ENCODE peak calls at places on chromosomes 6 and 20, in six cellular contexts. One of them, this sample, is unnamed.

GRCh38 chr20:52943185-52943841 is 28.8 kb upstream of the TSHZ2 start:
- DNase-seq in HCT116: no peak
- DNase-seq in endodermal cell: no peak
- DNase-seq in naive thymus-derived CD4-positive, alpha-beta T cell: no peak
- DNase-seq in aorta: no peak
- DNase-seq in AG04450: no peak
- DNase-seq in this sample: no peak

GRCh38 chr6:321158-321438 is 28.8 kb downstream of the DUSP22 start:
- DNase-seq in naive thymus-derived CD4-positive, alpha-beta T cell: no peak
- DNase-seq in AG04450: no peak
- DNase-seq in HCT116: no peak
- DNase-seq in aorta: no peak
- DNase-seq in endodermal cell: no peak
- DNase-seq in this sample: no peak

GRCh38 chr6:151437401-151437800 is 14.5 kb downstream of the RMND1 start:
- DNase-seq in endodermal cell: no peak
- DNase-seq in aorta: no peak
- DNase-seq in HCT116: no peak
- DNase-seq in AG04450: no peak
- DNase-seq in naive thymus-derived CD4-positive, alpha-beta T cell: no peak
- DNase-seq in this sample: no peak

GRCh38 chr20:19098092-19098491 is 114.3 kb upstream of the SLC24A3 start:
- DNase-seq in aorta: no peak
- DNase-seq in naive thymus-derived CD4-positive, alpha-beta T cell: no peak
- DNase-seq in endodermal cell: no peak
- DNase-seq in AG04450: no peak
- DNase-seq in HCT116: no peak
- DNase-seq in this sample: no peak

GRCh38 chr20:54250691-54251090 is 42.8 kb downstream of the PFDN4 start:
- DNase-seq in HCT116: no peak
- DNase-seq in AG04450: no peak
- DNase-seq in endodermal cell: no peak
- DNase-seq in aorta: no peak
- DNase-seq in naive thymus-derived CD4-positive, alpha-beta T cell: no peak
- DNase-seq in this sample: no peak

GRCh38 chr6:124800222-124800621 is 162.0 kb upstream of the RNF217 start:
- DNase-seq in naive thymus-derived CD4-positive, alpha-beta T cell: no peak
- DNase-seq in aorta: no peak
- DNase-seq in endodermal cell: peak; percentile 46
- DNase-seq in HCT116: no peak
- DNase-seq in AG04450: no peak
- DNase-seq in this sample: no peak

GRCh38 chr20:57514273-57514751 is 10.6 kb downstream of the CTCFL start:
- DNase-seq in aorta: peak; percentile 74
- DNase-seq in AG04450: peak; percentile 44
- DNase-seq in naive thymus-derived CD4-positive, alpha-beta T cell: peak; percentile 18
- DNase-seq in endodermal cell: peak; percentile 91
- DNase-seq in HCT116: peak; percentile 58
- DNase-seq in this sample: no peak

GRCh38 chr6:55088896-55089295 is 85.4 kb upstream of the HCRTR2 start:
- DNase-seq in endodermal cell: no peak
- DNase-seq in HCT116: no peak
- DNase-seq in AG04450: no peak
- DNase-seq in naive thymus-derived CD4-positive, alpha-beta T cell: no peak
- DNase-seq in aorta: no peak
- DNase-seq in this sample: no peak

GRCh38 chr20:62860391-62860923 is 1.2 kb downstream of the TCFL5 start:
- DNase-seq in AG04450: no peak
- DNase-seq in endodermal cell: peak; percentile 58
- DNase-seq in HCT116: no peak
- DNase-seq in naive thymus-derived CD4-positive, alpha-beta T cell: no peak
- DNase-seq in aorta: no peak
- DNase-seq in this sample: no peak

GRCh38 chr6:37851997-37852524 is 32.5 kb downstream of the ZFAND3 start:
- DNase-seq in naive thymus-derived CD4-positive, alpha-beta T cell: no peak
- DNase-seq in endodermal cell: no peak
- DNase-seq in HCT116: no peak
- DNase-seq in aorta: no peak
- DNase-seq in AG04450: no peak
- DNase-seq in this sample: no peak

GRCh38 chr6:166600932-166601331 is 14.5 kb upstream of the RAMACL start:
- DNase-seq in HCT116: no peak
- DNase-seq in AG04450: no peak
- DNase-seq in naive thymus-derived CD4-positive, alpha-beta T cell: no peak
- DNase-seq in endodermal cell: peak; percentile 22
- DNase-seq in aorta: no peak
- DNase-seq in this sample: no peak

GRCh38 chr20:13995086-13995665 is at the start of gene MACROD2:
- DNase-seq in aorta: peak; percentile 92
- DNase-seq in naive thymus-derived CD4-positive, alpha-beta T cell: no peak
- DNase-seq in AG04450: no peak
- DNase-seq in endodermal cell: peak; percentile 99
- DNase-seq in HCT116: peak; percentile 93
- DNase-seq in this sample: no peak

GRCh38 chr20:33023439-33024262 is 7.8 kb upstream of the BPIFB6 start:
- DNase-seq in aorta: no peak
- DNase-seq in naive thymus-derived CD4-positive, alpha-beta T cell: no peak
- DNase-seq in endodermal cell: no peak
- DNase-seq in AG04450: no peak
- DNase-seq in HCT116: no peak
- DNase-seq in this sample: no peak

GRCh38 chr20:36827541-36828279 is 48.2 kb upstream of the TLDC2 start:
- DNase-seq in naive thymus-derived CD4-positive, alpha-beta T cell: no peak
- DNase-seq in aorta: no peak
- DNase-seq in endodermal cell: no peak
- DNase-seq in AG04450: no peak
- DNase-seq in HCT116: no peak
- DNase-seq in this sample: no peak

GRCh38 chr20:63943007-63943807 is 13.0 kb downstream of the UCKL1 start:
- DNase-seq in endodermal cell: no peak
- DNase-seq in naive thymus-derived CD4-positive, alpha-beta T cell: no peak
- DNase-seq in AG04450: no peak
- DNase-seq in aorta: peak; percentile 47
- DNase-seq in HCT116: no peak
- DNase-seq in this sample: no peak

GRCh38 chr6:15148356-15149058 is 97.4 kb upstream of the JARID2 start:
- DNase-seq in aorta: no peak
- DNase-seq in naive thymus-derived CD4-positive, alpha-beta T cell: no peak
- DNase-seq in endodermal cell: peak; percentile 60
- DNase-seq in AG04450: peak; percentile 78
- DNase-seq in HCT116: no peak
- DNase-seq in this sample: no peak

GRCh38 chr6:23692184-23692583 is 433.8 kb upstream of the NRSN1 start:
- DNase-seq in AG04450: no peak
- DNase-seq in naive thymus-derived CD4-positive, alpha-beta T cell: no peak
- DNase-seq in HCT116: no peak
- DNase-seq in endodermal cell: no peak
- DNase-seq in aorta: no peak
- DNase-seq in this sample: no peak

GRCh38 chr20:17431621-17432364 is 99.4 kb downstream of the BFSP1 start:
- DNase-seq in aorta: peak; percentile 54
- DNase-seq in HCT116: peak; percentile 19
- DNase-seq in endodermal cell: peak; percentile 87
- DNase-seq in AG04450: peak; percentile 20
- DNase-seq in naive thymus-derived CD4-positive, alpha-beta T cell: peak; percentile 17
- DNase-seq in this sample: peak; percentile 29

GRCh38 chr6:139373154-139373927 is 1.1 kb downstream of the CITED2 start:
- DNase-seq in naive thymus-derived CD4-positive, alpha-beta T cell: peak; percentile 81
- DNase-seq in HCT116: no peak
- DNase-seq in AG04450: no peak
- DNase-seq in endodermal cell: peak; percentile 80
- DNase-seq in aorta: peak; percentile 82
- DNase-seq in this sample: peak; percentile 69

GRCh38 chr6:107083047-107083768 is 32.1 kb downstream of the BEND3 start:
- DNase-seq in AG04450: no peak
- DNase-seq in naive thymus-derived CD4-positive, alpha-beta T cell: no peak
- DNase-seq in endodermal cell: peak; percentile 20
- DNase-seq in aorta: no peak
- DNase-seq in HCT116: no peak
- DNase-seq in this sample: no peak

GRCh38 chr6:134447423-134447822 is 129.5 kb upstream of the SGK1 start:
- DNase-seq in AG04450: no peak
- DNase-seq in HCT116: no peak
- DNase-seq in endodermal cell: no peak
- DNase-seq in naive thymus-derived CD4-positive, alpha-beta T cell: no peak
- DNase-seq in aorta: no peak
- DNase-seq in this sample: no peak

GRCh38 chr6:130222775-130223174 is at the start of gene SAMD3:
- DNase-seq in HCT116: no peak
- DNase-seq in endodermal cell: no peak
- DNase-seq in AG04450: no peak
- DNase-seq in naive thymus-derived CD4-positive, alpha-beta T cell: peak; percentile 30
- DNase-seq in aorta: no peak
- DNase-seq in this sample: no peak

GRCh38 chr6:140344149-140344913 is 969.9 kb upstream of the CITED2 start:
- DNase-seq in HCT116: no peak
- DNase-seq in naive thymus-derived CD4-positive, alpha-beta T cell: no peak
- DNase-seq in AG04450: no peak
- DNase-seq in aorta: no peak
- DNase-seq in endodermal cell: no peak
- DNase-seq in this sample: no peak

GRCh38 chr6:24799541-24799915 is 811 bp upstream of the ARMH2 start:
- DNase-seq in AG04450: no peak
- DNase-seq in endodermal cell: no peak
- DNase-seq in aorta: no peak
- DNase-seq in HCT116: no peak
- DNase-seq in naive thymus-derived CD4-positive, alpha-beta T cell: no peak
- DNase-seq in this sample: no peak

GRCh38 chr6:142307963-142308748 is 6.3 kb downstream of the ADGRG6 start:
- DNase-seq in HCT116: no peak
- DNase-seq in AG04450: no peak
- DNase-seq in naive thymus-derived CD4-positive, alpha-beta T cell: no peak
- DNase-seq in endodermal cell: no peak
- DNase-seq in aorta: no peak
- DNase-seq in this sample: no peak

GRCh38 chr20:50163570-50164317 is 10.2 kb upstream of the PEDS1 start:
- DNase-seq in AG04450: no peak
- DNase-seq in HCT116: no peak
- DNase-seq in endodermal cell: no peak
- DNase-seq in aorta: no peak
- DNase-seq in naive thymus-derived CD4-positive, alpha-beta T cell: no peak
- DNase-seq in this sample: no peak

GRCh38 chr20:63092660-63093215 is 86.0 kb upstream of the BHLHE23 start:
- DNase-seq in HCT116: no peak
- DNase-seq in endodermal cell: peak; percentile 38
- DNase-seq in aorta: peak; percentile 29
- DNase-seq in AG04450: no peak
- DNase-seq in naive thymus-derived CD4-positive, alpha-beta T cell: no peak
- DNase-seq in this sample: peak; percentile 1

GRCh38 chr6:119148102-119148824 is 69.8 kb upstream of the FAM184A start:
- DNase-seq in HCT116: peak; percentile 62
- DNase-seq in naive thymus-derived CD4-positive, alpha-beta T cell: no peak
- DNase-seq in aorta: peak; percentile 57
- DNase-seq in AG04450: peak; percentile 62
- DNase-seq in endodermal cell: peak; percentile 68
- DNase-seq in this sample: no peak

GRCh38 chr6:91711518-91711917 is 1124.6 kb upstream of the MAP3K7 start:
- DNase-seq in endodermal cell: no peak
- DNase-seq in AG04450: no peak
- DNase-seq in aorta: no peak
- DNase-seq in HCT116: no peak
- DNase-seq in naive thymus-derived CD4-positive, alpha-beta T cell: no peak
- DNase-seq in this sample: no peak

GRCh38 chr20:31236953-31237352 is 20.5 kb upstream of the DEFB115 start:
- DNase-seq in AG04450: no peak
- DNase-seq in endodermal cell: no peak
- DNase-seq in naive thymus-derived CD4-positive, alpha-beta T cell: no peak
- DNase-seq in aorta: no peak
- DNase-seq in HCT116: no peak
- DNase-seq in this sample: no peak
- H3K9me3 ChIP-seq in AG04450: peaks cover 83% of the 10 kb centered on the region
- H3K9me3 ChIP-seq in endodermal cell: peaks cover 100% of the 10 kb centered on the region
- H3K9me3 ChIP-seq in naive thymus-derived CD4-positive, alpha-beta T cell: peaks cover 81% of the 10 kb centered on the region
- H3K9me3 ChIP-seq in aorta: peaks cover 3% of the 10 kb centered on the region
- H3K9me3 ChIP-seq in HCT116: peaks cover 96% of the 10 kb centered on the region
- H3K9me3 ChIP-seq in this sample: peaks cover 23% of the 10 kb centered on the region

DNA sequence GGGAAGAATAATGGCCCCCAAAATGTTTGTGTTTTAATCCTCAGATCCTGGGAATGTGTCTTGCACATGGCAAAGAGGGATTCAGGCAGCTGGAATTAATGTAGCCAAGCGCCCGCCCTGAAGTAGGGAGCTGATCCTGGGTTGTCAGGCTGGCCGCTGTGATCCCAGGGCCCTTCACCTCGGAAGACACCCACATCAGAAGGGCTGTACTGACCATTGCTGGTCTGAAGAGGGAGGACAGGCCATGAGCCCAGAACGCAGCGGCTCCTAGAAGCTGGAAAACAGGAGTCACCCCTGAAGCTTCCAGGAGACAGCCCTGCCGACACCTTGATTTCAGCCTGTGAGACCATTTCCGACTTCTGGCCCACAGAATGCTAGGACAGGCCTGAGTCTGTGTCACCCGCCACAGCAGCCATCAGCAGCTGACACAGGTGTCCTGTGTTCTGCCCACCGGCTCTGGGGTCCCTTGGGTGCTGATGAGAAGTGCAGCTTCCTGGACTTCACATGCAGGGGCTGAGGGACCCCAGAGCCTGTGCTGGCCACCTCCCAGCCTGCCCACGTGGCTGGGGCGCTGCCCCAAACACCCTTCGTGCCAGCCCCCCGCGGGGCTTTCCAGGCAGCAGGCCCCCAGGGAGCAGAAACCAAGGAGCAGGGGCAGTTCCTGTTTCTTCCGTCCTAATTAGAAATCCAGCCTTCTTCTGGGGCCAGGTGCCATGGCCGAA is 86.3 kb downstream of the ERMARD start:
- DNase-seq in aorta: no peak
- DNase-seq in HCT116: no peak
- DNase-seq in endodermal cell: peak; percentile 43
- DNase-seq in naive thymus-derived CD4-positive, alpha-beta T cell: no peak
- DNase-seq in AG04450: no peak
- DNase-seq in this sample: no peak
- H3K9me3 ChIP-seq in aorta: no peaks in the 10 kb centered on the region
- H3K9me3 ChIP-seq in HCT116: no peaks in the 10 kb centered on the region
- H3K9me3 ChIP-seq in endodermal cell: no peaks in the 10 kb centered on the region
- H3K9me3 ChIP-seq in naive thymus-derived CD4-positive, alpha-beta T cell: no peaks in the 10 kb centered on the region
- H3K9me3 ChIP-seq in AG04450: peaks cover 29% of the 10 kb centered on the region
- H3K9me3 ChIP-seq in this sample: no peaks in the 10 kb centered on the region

DNA sequence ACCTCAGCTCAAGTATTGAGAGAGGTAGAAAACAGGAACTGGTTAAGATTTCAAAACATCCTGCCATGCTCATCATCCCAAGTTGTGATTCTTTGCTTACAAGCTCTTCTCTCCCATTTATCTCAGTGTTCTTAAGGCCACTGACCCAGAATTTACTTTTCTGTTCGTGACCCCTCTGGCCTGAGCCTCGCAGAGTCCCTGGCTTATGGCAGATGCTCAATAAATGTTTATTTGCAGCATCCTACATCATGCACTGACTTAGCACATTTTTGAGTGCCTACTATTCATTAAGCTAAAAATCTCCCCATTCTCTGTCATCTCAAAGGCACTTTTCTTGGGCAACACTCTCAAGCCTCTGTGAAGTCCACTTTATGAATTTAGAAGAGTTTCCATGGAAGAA is 33.4 kb upstream of the MC3R start:
- DNase-seq in HCT116: no peak
- DNase-seq in aorta: no peak
- DNase-seq in naive thymus-derived CD4-positive, alpha-beta T cell: no peak
- DNase-seq in endodermal cell: no peak
- DNase-seq in AG04450: no peak
- DNase-seq in this sample: no peak
- H3K9me3 ChIP-seq in HCT116: no peaks in the 10 kb centered on the region
- H3K9me3 ChIP-seq in aorta: peaks cover 3% of the 10 kb centered on the region
- H3K9me3 ChIP-seq in naive thymus-derived CD4-positive, alpha-beta T cell: peaks cover 6% of the 10 kb centered on the region
- H3K9me3 ChIP-seq in endodermal cell: peaks cover 67% of the 10 kb centered on the region
- H3K9me3 ChIP-seq in AG04450: peaks cover 19% of the 10 kb centered on the region
- H3K9me3 ChIP-seq in this sample: no peaks in the 10 kb centered on the region

GRCh38 chr6:67882436-67883311 is 752.4 kb upstream of the ADGRB3 start:
- DNase-seq in naive thymus-derived CD4-positive, alpha-beta T cell: no peak
- DNase-seq in AG04450: no peak
- DNase-seq in aorta: no peak
- DNase-seq in endodermal cell: no peak
- DNase-seq in HCT116: no peak
- DNase-seq in this sample: no peak
- H3K9me3 ChIP-seq in naive thymus-derived CD4-positive, alpha-beta T cell: peaks cover 7% of the 10 kb centered on the region
- H3K9me3 ChIP-seq in AG04450: peaks cover 18% of the 10 kb centered on the region
- H3K9me3 ChIP-seq in aorta: no peaks in the 10 kb centered on the region
- H3K9me3 ChIP-seq in endodermal cell: no peaks in the 10 kb centered on the region
- H3K9me3 ChIP-seq in HCT116: peaks cover 15% of the 10 kb centered on the region
- H3K9me3 ChIP-seq in this sample: no peaks in the 10 kb centered on the region